ENCODE peak calls at places on chromosome 11, in four cellular contexts. One of them, this sample, is unnamed.

GRCh38 chr11:57368106-57368826 is 12.7 kb downstream of the PRG3 start:
- DNase-seq in HFF-Myc: no peak
- DNase-seq in kidney epithelial cell: no peak
- DNase-seq in sigmoid colon: no peak
- DNase-seq in this sample: no peak

GRCh38 chr11:71250512-71251158 is 1.7 kb downstream of the SHANK2 start:
- DNase-seq in sigmoid colon: no peak
- DNase-seq in kidney epithelial cell: no peak
- DNase-seq in HFF-Myc: no peak
- DNase-seq in this sample: no peak

GRCh38 chr11:130999992-131000770 is 83.9 kb upstream of the SNX19 start:
- DNase-seq in sigmoid colon: no peak
- DNase-seq in HFF-Myc: peak
- DNase-seq in kidney epithelial cell: peak
- DNase-seq in this sample: peak

GRCh38 chr11:10381730-10382129 is 73.3 kb upstream of the AMPD3 start:
- DNase-seq in HFF-Myc: no peak
- DNase-seq in kidney epithelial cell: no peak
- DNase-seq in sigmoid colon: no peak
- DNase-seq in this sample: no peak

GRCh38 chr11:62055970-62056369 is 67.8 kb upstream of the INCENP start:
- DNase-seq in kidney epithelial cell: no peak
- DNase-seq in HFF-Myc: no peak
- DNase-seq in sigmoid colon: peak
- DNase-seq in this sample: no peak

GRCh38 chr11:28900427-28900826 is 792.2 kb downstream of the METTL15 start:
- DNase-seq in kidney epithelial cell: no peak
- DNase-seq in HFF-Myc: no peak
- DNase-seq in sigmoid colon: no peak
- DNase-seq in this sample: no peak

GRCh38 chr11:25734592-25735211 is 597.2 kb upstream of the ANO3 start:
- DNase-seq in sigmoid colon: no peak
- DNase-seq in HFF-Myc: no peak
- DNase-seq in kidney epithelial cell: peak
- DNase-seq in this sample: no peak

GRCh38 chr11:44575288-44575672 is 9.8 kb downstream of the CD82 start:
- DNase-seq in kidney epithelial cell: no peak
- DNase-seq in sigmoid colon: no peak
- DNase-seq in HFF-Myc: no peak
- DNase-seq in this sample: no peak

GRCh38 chr11:119567667-119568582 is 145.0 kb upstream of the THY1 start:
- DNase-seq in sigmoid colon: peak
- DNase-seq in HFF-Myc: peak
- DNase-seq in kidney epithelial cell: no peak
- DNase-seq in this sample: peak

GRCh38 chr11:60985991-60986915 is 14.8 kb downstream of the CD6 start:
- DNase-seq in sigmoid colon: no peak
- DNase-seq in HFF-Myc: no peak
- DNase-seq in kidney epithelial cell: no peak
- DNase-seq in this sample: no peak

GRCh38 chr11:116257092-116257491 is 515.7 kb downstream of the BUD13 start:
- DNase-seq in HFF-Myc: no peak
- DNase-seq in sigmoid colon: no peak
- DNase-seq in kidney epithelial cell: no peak
- DNase-seq in this sample: no peak

GRCh38 chr11:75762885-75763284 is 5.7 kb upstream of the DGAT2 start:
- DNase-seq in sigmoid colon: no peak
- DNase-seq in kidney epithelial cell: no peak
- DNase-seq in HFF-Myc: no peak
- DNase-seq in this sample: no peak

GRCh38 chr11:71580057-71581003 is 2.3 kb downstream of the KRTAP5-11 start:
- DNase-seq in HFF-Myc: peak
- DNase-seq in kidney epithelial cell: no peak
- DNase-seq in sigmoid colon: peak
- DNase-seq in this sample: peak

GRCh38 chr11:57599381-57599780 is 1.9 kb downstream of the SERPING1 start:
- DNase-seq in HFF-Myc: no peak
- DNase-seq in sigmoid colon: no peak
- DNase-seq in kidney epithelial cell: no peak
- DNase-seq in this sample: no peak

GRCh38 chr11:122661182-122661945 is 5.8 kb downstream of the UBASH3B start:
- DNase-seq in sigmoid colon: no peak
- DNase-seq in HFF-Myc: peak
- DNase-seq in kidney epithelial cell: no peak
- DNase-seq in this sample: peak

GRCh38 chr11:75653532-75653931 is 15.3 kb downstream of the MAP6 start:
- DNase-seq in HFF-Myc: no peak
- DNase-seq in kidney epithelial cell: no peak
- DNase-seq in sigmoid colon: no peak
- DNase-seq in this sample: no peak

GRCh38 chr11:103619938-103620337 is 416.5 kb upstream of the DDI1 start:
- DNase-seq in kidney epithelial cell: no peak
- DNase-seq in sigmoid colon: no peak
- DNase-seq in HFF-Myc: no peak
- DNase-seq in this sample: no peak

GRCh38 chr11:13140873-13141655 is 131.9 kb downstream of the RASSF10 start:
- DNase-seq in kidney epithelial cell: peak
- DNase-seq in HFF-Myc: no peak
- DNase-seq in sigmoid colon: no peak
- DNase-seq in this sample: no peak

DNA sequence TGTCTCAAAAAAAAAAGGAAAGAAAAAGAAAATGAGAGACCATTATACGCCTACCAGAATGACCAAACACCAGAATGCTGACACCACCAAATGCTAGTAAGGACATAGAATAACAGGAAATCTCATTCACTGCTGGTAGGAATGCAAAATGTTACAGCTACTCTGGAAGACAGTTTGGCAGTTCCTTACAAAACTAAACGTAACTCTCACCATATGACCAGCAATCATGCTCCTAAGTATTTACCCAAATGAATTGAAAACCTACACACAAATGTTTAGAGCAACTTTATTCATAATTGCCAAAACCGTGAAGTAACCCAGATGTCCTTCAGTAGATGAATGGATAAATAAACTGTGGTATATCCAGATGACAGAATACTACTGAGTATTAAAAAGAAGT is 7.2 kb downstream of the CHKA start:
- DNase-seq in kidney epithelial cell: no peak
- DNase-seq in sigmoid colon: no peak
- DNase-seq in HFF-Myc: no peak
- DNase-seq in this sample: no peak
- TF ChIP-seq CTCF in kidney epithelial cell: no peak
- TF ChIP-seq CTCF in sigmoid colon: no peak
- TF ChIP-seq CTCF in HFF-Myc: no peak
- TF ChIP-seq CTCF in this sample: no peak

GRCh38 chr11:128946646-128947045 is 4.0 kb upstream of the TP53AIP1 start:
- DNase-seq in sigmoid colon: no peak
- DNase-seq in HFF-Myc: no peak
- DNase-seq in kidney epithelial cell: no peak
- DNase-seq in this sample: no peak

GRCh38 chr11:128942807-128943430 is at the start of gene TP53AIP1:
- DNase-seq in sigmoid colon: no peak
- DNase-seq in kidney epithelial cell: no peak
- DNase-seq in HFF-Myc: no peak
- DNase-seq in this sample: no peak

GRCh38 chr11:128949791-128950454 is 7.3 kb upstream of the TP53AIP1 start:
- DNase-seq in HFF-Myc: no peak
- DNase-seq in sigmoid colon: no peak
- DNase-seq in kidney epithelial cell: no peak
- DNase-seq in this sample: no peak

GRCh38 chr11:128953151-128953550 is 10.5 kb upstream of the TP53AIP1 start:
- DNase-seq in kidney epithelial cell: no peak
- DNase-seq in HFF-Myc: no peak
- DNase-seq in sigmoid colon: no peak
- DNase-seq in this sample: no peak

GRCh38 chr11:128948583-128948982 is 5.9 kb upstream of the TP53AIP1 start:
- DNase-seq in sigmoid colon: no peak
- DNase-seq in kidney epithelial cell: no peak
- DNase-seq in HFF-Myc: no peak
- DNase-seq in this sample: no peak
- TF ChIP-seq CTCF in sigmoid colon: no peak
- TF ChIP-seq CTCF in kidney epithelial cell: no peak
- TF ChIP-seq CTCF in HFF-Myc: peak
- TF ChIP-seq CTCF in this sample: peak

GRCh38 chr11:84800755-84801346 is 826.3 kb downstream of the DLG2 start:
- DNase-seq in sigmoid colon: no peak
- DNase-seq in HFF-Myc: peak
- DNase-seq in kidney epithelial cell: no peak
- DNase-seq in this sample: no peak
- TF ChIP-seq CTCF in sigmoid colon: no peak
- TF ChIP-seq CTCF in HFF-Myc: peak
- TF ChIP-seq CTCF in kidney epithelial cell: peak
- TF ChIP-seq CTCF in this sample: peak

GRCh38 chr11:74634537-74634936 is 42.2 kb downstream of the POLD3 start:
- DNase-seq in sigmoid colon: no peak
- DNase-seq in HFF-Myc: no peak
- DNase-seq in kidney epithelial cell: peak
- DNase-seq in this sample: peak
- TF ChIP-seq CTCF in sigmoid colon: peak
- TF ChIP-seq CTCF in HFF-Myc: no peak
- TF ChIP-seq CTCF in kidney epithelial cell: peak
- TF ChIP-seq CTCF in this sample: peak

DNA sequence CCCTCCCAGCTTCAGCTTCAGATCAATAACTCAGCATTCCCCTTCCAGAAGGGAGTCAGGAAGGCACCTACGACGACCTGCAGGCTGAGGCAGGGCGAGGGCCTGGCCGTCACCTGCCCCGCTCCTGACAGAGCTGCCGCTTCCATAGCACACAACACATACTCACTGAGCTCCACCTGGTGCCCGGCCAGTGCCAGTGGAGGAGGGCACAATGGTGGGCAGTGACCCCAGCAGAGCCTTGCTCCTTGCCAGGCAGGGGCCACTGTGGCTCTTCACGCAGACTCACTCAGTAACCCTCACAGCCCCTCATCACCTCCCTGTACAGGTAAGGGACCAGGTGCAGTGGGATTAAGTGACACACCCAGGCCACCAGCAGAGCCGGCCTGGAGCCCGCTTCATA is 24.6 kb downstream of the LRFN4 start:
- DNase-seq in HFF-Myc: no peak
- DNase-seq in sigmoid colon: no peak
- DNase-seq in kidney epithelial cell: no peak
- DNase-seq in this sample: no peak
- TF ChIP-seq CTCF in HFF-Myc: no peak
- TF ChIP-seq CTCF in sigmoid colon: no peak
- TF ChIP-seq CTCF in kidney epithelial cell: no peak
- TF ChIP-seq CTCF in this sample: no peak

GRCh38 chr11:11397043-11397415 is 44.0 kb upstream of the CSNK2A3 start:
- DNase-seq in kidney epithelial cell: no peak
- DNase-seq in HFF-Myc: no peak
- DNase-seq in sigmoid colon: no peak
- DNase-seq in this sample: no peak

GRCh38 chr11:11403763-11404725 is 51.0 kb upstream of the CSNK2A3 start:
- DNase-seq in sigmoid colon: peak
- DNase-seq in HFF-Myc: no peak
- DNase-seq in kidney epithelial cell: no peak
- DNase-seq in this sample: peak

GRCh38 chr11:11401960-11402359 is 48.9 kb upstream of the CSNK2A3 start:
- DNase-seq in HFF-Myc: no peak
- DNase-seq in sigmoid colon: no peak
- DNase-seq in kidney epithelial cell: no peak
- DNase-seq in this sample: no peak

GRCh38 chr11:11400121-11400520 is 47.1 kb upstream of the CSNK2A3 start:
- DNase-seq in HFF-Myc: no peak
- DNase-seq in sigmoid colon: no peak
- DNase-seq in kidney epithelial cell: no peak
- DNase-seq in this sample: no peak

DNA sequence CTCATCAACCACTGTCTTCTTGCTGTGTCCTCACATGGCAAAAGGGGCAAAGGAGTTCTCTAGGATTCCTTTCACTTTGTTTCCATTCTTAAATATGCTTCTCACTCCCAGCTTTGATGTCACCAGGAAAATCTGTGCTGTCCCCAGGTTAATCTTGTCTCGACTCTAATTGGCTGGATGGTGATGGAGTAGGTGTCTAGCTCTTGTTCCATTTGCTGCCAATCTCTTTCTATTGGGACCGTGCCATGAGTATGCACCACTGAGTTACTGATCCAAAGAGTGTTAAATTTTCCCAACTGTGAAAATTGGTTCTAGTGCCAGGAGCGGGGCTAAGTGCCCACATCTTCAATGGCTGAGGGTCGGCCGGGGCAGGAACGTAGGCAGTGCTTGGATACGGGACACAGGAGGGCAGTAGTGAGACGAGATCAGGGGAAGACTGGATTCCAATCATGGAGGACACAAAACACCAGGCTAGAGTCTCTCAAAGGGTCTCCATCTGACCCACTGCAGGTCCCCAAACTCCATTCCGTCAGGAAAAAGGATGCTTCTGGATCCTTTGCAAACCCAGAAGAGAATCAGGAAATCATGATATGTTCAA is 47.7 kb upstream of the CSNK2A3 start:
- DNase-seq in kidney epithelial cell: no peak
- DNase-seq in HFF-Myc: no peak
- DNase-seq in sigmoid colon: no peak
- DNase-seq in this sample: no peak
- TF ChIP-seq CTCF in kidney epithelial cell: peak
- TF ChIP-seq CTCF in HFF-Myc: peak
- TF ChIP-seq CTCF in sigmoid colon: no peak
- TF ChIP-seq CTCF in this sample: peak

DNA sequence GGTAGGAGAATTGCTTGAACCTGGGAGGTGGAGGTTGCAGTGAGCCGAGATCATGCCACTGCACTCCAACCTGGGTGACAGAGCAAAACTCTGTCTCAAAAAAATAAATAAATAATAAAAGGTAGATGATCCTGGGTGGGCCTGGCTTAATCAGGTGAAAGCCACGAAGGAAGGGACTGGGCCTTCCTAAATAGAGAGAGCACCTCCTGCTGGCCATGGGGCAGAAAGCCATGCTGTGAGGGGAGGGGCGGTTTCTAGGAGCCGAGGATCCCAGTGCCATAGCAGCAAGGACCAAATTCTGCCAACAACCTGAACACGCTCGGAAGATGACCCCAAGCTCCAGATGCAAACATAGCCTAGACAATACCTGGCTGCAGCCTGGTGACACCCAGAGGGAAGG is 24.5 kb upstream of the DGKZ start:
- DNase-seq in kidney epithelial cell: no peak
- DNase-seq in sigmoid colon: no peak
- DNase-seq in HFF-Myc: no peak
- DNase-seq in this sample: no peak
- TF ChIP-seq CTCF in kidney epithelial cell: peak
- TF ChIP-seq CTCF in sigmoid colon: no peak
- TF ChIP-seq CTCF in HFF-Myc: peak
- TF ChIP-seq CTCF in this sample: peak

DNA sequence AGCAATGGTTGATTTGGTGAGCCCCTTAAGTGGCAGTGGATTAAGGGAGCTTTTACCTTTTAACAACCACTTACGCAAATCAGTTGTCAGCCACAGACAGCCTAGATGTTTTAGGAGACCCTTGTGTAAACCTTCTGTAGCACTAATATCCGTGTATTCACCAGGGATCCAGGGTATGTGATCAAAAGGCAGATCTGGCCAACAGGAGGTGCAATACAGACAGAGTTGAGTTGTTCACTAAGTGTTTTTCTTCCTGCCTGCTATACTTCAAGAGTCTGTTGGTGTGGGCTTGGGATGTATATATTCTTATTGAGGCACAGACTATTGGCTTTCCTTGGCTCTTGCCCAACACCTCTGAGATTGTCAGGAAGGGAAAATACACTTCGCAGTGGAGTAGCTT is 175.1 kb downstream of the FAT3 start:
- DNase-seq in kidney epithelial cell: no peak
- DNase-seq in HFF-Myc: no peak
- DNase-seq in sigmoid colon: no peak
- DNase-seq in this sample: no peak
- TF ChIP-seq CTCF in kidney epithelial cell: no peak
- TF ChIP-seq CTCF in HFF-Myc: no peak
- TF ChIP-seq CTCF in sigmoid colon: no peak
- TF ChIP-seq CTCF in this sample: peak

GRCh38 chr11:889686-890475 is 20.7 kb downstream of the CHID1 start:
- DNase-seq in sigmoid colon: no peak
- DNase-seq in kidney epithelial cell: no peak
- DNase-seq in HFF-Myc: no peak
- DNase-seq in this sample: no peak
- TF ChIP-seq CTCF in sigmoid colon: no peak
- TF ChIP-seq CTCF in kidney epithelial cell: no peak
- TF ChIP-seq CTCF in HFF-Myc: no peak
- TF ChIP-seq CTCF in this sample: no peak

This sample was measured in retinal pigment epithelial cell.